ENCODE peak calls at places on chromosomes 1 and 21, in four cellular contexts. N is mammary epithelial cell, A is endothelial cell, T is heart right ventricle. F is an unnamed sample.

GRCh38 chr1:98102369-98103030 is 181.7 kb upstream of the DPYD start:
- DNase-seq in N (no peak), A (no peak), T (no peak), F (no peak)

GRCh38 chr1:26790551-26790953 is 2.8 kb downstream of the PIGV start:
- DNase-seq in N (no peak), A (no peak), T (no peak), F (no peak)

GRCh38 chr1:8418301-8418700 is 100.4 kb downstream of the SLC45A1 start:
- DNase-seq in N (no peak), A (no peak), T (no peak), F (no peak)

GRCh38 chr1:34761176-34761761 is 1.7 kb downstream of the GJB4 start:
- DNase-seq in N (no peak), A (no peak), T (no peak), F (no peak)

GRCh38 chr1:24964811-24965570 is 34.9 kb upstream of the RUNX3 start:
- DNase-seq in N (no peak), A (no peak), T (peak; percentile 44), F (no peak)

GRCh38 chr1:28428012-28428411 is 58.5 kb downstream of the PHACTR4 start:
- DNase-seq in N (no peak), A (no peak), T (no peak), F (no peak)

GRCh38 chr1:108624069-108624468 is 36.8 kb downstream of the HENMT1 start:
- DNase-seq in N (no peak), A (no peak), T (no peak), F (no peak)

GRCh38 chr1:218377143-218377660 is 32.1 kb downstream of the TGFB2 start:
- DNase-seq in N (peak; percentile 95), A (no peak), T (no peak), F (peak; percentile 97)

GRCh38 chr1:226637147-226637935 is 88.8 kb downstream of the STUM start:
- DNase-seq in N (no peak), A (no peak), T (peak; percentile 53), F (no peak)

GRCh38 chr1:10665930-10666850 is 130.3 kb downstream of the CASZ1 start:
- DNase-seq in N (no peak), A (no peak), T (peak; percentile 80), F (no peak)

GRCh38 chr1:84855168-84855567 is 37.8 kb downstream of the LPAR3 start:
- DNase-seq in N (peak; percentile 27), A (no peak), T (no peak), F (peak; percentile 82)

GRCh38 chr1:24770891-24771290 is 25.6 kb downstream of the CLIC4 start:
- DNase-seq in N (no peak), A (no peak), T (no peak), F (no peak)

GRCh38 chr21:45049725-45050359 is 24.5 kb upstream of the ADARB1 start:
- DNase-seq in N (no peak), A (no peak), T (no peak), F (no peak)

GRCh38 chr1:117630423-117630998 is 24.7 kb downstream of the TENT5C start:
- DNase-seq in N (no peak), A (no peak), T (peak; percentile 70), F (peak; percentile 44)

GRCh38 chr1:228511539-228512445 is 24.6 kb downstream of the RNF187 start:
- DNase-seq in N (no peak), A (no peak), T (no peak), F (no peak)

GRCh38 chr1:226698659-226699058 is 40.4 kb downstream of the ITPKB start:
- DNase-seq in N (no peak), A (no peak), T (no peak), F (no peak)

GRCh38 chr1:223846668-223847007 is 891 bp upstream of the TP53BP2 start:
- DNase-seq in N (no peak), A (peak; percentile 14), T (peak; percentile 26), F (no peak)

GRCh38 chr1:173527151-173527826 is 50.2 kb downstream of the PRDX6 start:
- DNase-seq in N (peak; percentile 70), A (no peak), T (no peak), F (peak; percentile 71)

GRCh38 chr1:22831729-22832413 is 121.2 kb downstream of the EPHB2 start:
- DNase-seq in N (peak; percentile 98), A (no peak), T (no peak), F (peak; percentile 98)

GRCh38 chr1:13663969-13664368 is 36.0 kb upstream of the PRDM2 start:
- DNase-seq in N (no peak), A (no peak), T (no peak), F (no peak)

GRCh38 chr1:23558872-23559135 is 497 bp downstream of the ID3 start:
- DNase-seq in N (peak; percentile 19), A (no peak), T (no peak), F (no peak)

GRCh38 chr1:174433451-174433850 is 14.3 kb upstream of the GPR52 start:
- DNase-seq in N (peak; percentile 62), A (no peak), T (no peak), F (peak; percentile 78)

GRCh38 chr1:217734973-217735372 is 103.8 kb downstream of the SPATA17 start:
- DNase-seq in N (peak; percentile 21), A (no peak), T (no peak), F (peak; percentile 30)

GRCh38 chr1:13699936-13700520 is at the start of gene PRDM2:
- DNase-seq in N (peak; percentile 12), A (peak; percentile 56), T (peak; percentile 61), F (no peak)

GRCh38 chr1:194474701-194475100 is 1288.3 kb upstream of the B3GALT2 start:
- DNase-seq in N (no peak), A (no peak), T (no peak), F (no peak)

GRCh38 chr1:14602131-14602530 is 3.6 kb downstream of the KAZN start:
- DNase-seq in N (no peak), A (no peak), T (no peak), F (no peak)

GRCh38 chr1:16021681-16022080 is at the start of gene CLCNKA:
- DNase-seq in N (no peak), A (no peak), T (no peak), F (no peak)

GRCh38 chr1:163307479-163308171 is 14.1 kb upstream of the NUF2 start:
- DNase-seq in N (peak; percentile 12), A (no peak), T (no peak), F (no peak)

DNA sequence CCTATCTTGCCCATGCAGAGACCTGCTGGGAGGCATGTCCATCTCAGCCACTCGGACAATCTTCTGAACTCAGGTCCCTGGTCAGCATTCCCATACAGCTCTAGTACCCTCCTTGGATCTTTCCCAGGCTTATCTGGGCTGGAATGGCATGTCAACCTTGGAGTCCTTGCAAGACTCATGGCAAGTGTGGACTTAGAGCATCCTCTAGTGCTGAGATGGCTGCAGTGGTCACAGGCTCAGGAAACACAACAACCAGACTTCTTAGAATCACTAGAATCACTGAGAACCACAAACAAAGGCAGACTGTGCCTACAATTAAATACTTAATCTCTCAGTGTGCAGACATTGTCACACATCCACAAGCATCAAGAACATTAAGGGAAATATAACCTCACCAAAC is 73.1 kb upstream of the TSHB start:
- DNase-seq in N (peak; percentile 23), A (peak; percentile 56), T (no peak), F (peak; percentile 60)
- TF ChIP-seq CTCF in N (peak; percentile 84), A (peak; percentile 11), T (no peak), F (peak; percentile 82)

GRCh38 chr21:46551636-46552241 is 53.1 kb downstream of the S100B start:
- DNase-seq in N (no peak), A (no peak), T (no peak), F (no peak)
- TF ChIP-seq CTCF in N (no peak), A (no peak), T (no peak), F (no peak)

DNA sequence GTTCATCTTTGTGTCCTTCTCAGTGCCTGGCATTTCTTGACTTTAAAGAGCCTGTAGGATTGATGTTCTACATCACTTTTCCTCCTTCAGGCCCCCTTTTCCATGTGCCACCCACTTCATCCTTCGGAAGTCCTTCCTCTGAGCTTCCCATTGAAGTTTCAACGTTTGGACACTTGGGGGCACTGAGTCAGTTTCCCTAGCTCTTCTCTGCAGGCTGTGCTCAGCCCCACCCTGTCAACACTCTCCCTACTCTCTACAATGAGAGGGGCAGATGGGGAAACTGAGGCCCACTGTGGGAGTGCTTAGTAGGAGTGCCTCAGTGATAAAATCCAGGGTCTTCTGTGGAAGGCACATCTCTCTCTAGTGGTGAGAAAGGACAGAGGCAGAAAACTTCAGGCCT is 11.9 kb downstream of the KCNJ10 start:
- DNase-seq in N (no peak), A (no peak), T (no peak), F (peak; percentile 20)
- TF ChIP-seq CTCF in N (peak; percentile 37), A (no peak), T (no peak), F (peak; percentile 25)

DNA sequence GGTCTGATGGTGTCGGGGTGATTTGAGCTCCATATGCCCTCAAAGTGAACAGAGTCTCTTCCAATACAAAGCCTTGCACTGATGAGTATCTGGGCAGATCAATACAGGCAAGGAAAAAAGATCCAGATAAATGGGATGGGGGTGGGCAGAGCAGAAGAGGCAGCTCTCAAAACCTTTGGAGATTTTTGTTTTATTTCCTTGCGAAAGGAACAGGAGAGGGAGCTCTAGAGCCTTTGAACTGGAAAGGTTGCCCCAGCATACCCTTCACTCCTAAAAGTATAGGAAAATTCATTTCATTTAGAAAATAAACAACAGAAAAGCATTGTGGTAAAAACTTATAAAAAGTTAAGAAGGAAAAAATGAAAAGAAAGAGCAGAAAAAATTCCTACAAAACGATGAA is 31.4 kb upstream of the OLIG2 start:
- DNase-seq in N (no peak), A (peak; percentile 11), T (no peak), F (peak; percentile 22)
- TF ChIP-seq CTCF in N (peak; percentile 62), A (no peak), T (no peak), F (peak; percentile 42)

DNA sequence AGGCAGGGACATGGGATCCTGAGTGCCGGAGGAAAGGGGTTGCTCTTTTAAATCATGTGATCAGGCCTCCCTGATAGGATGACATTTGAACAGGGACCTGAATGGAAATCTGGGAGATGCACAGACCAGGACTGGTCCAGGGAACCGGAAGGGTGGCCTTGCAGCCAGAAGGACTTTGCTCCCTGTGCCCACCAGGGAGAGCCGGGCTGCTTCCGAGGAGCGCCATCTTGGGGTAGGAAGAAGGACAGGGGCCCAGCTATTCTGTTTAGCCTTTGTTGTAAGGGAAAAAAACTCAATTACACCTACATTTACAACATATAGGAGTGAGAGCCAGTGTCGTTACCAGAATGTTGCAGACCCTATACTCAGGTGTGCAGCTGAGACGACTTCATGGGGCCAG is 5.5 kb downstream of the KLHDC7A start:
- DNase-seq in N (no peak), A (peak; percentile 25), T (no peak), F (no peak)
- TF ChIP-seq CTCF in N (no peak), A (no peak), T (no peak), F (no peak)

GRCh38 chr1:231983266-231984193 is 356.9 kb downstream of the DISC1 start:
- DNase-seq in N (no peak), A (no peak), T (no peak), F (no peak)
- TF ChIP-seq CTCF in N (no peak), A (no peak), T (no peak), F (no peak)

GRCh38 chr1:12049625-12050024 is 13.5 kb upstream of the TNFRSF8 start:
- DNase-seq in N (no peak), A (no peak), T (no peak), F (no peak)
- TF ChIP-seq CTCF in N (no peak), A (no peak), T (no peak), F (no peak)

GRCh38 chr1:55277377-55278130 is 62.4 kb upstream of the USP24 start:
- DNase-seq in N (peak; percentile 75), A (peak; percentile 85), T (peak; percentile 77), F (peak; percentile 67)
- TF ChIP-seq CTCF in N (peak; percentile 88), A (peak; percentile 62), T (peak; percentile 82), F (peak; percentile 87)

GRCh38 chr1:170267317-170267716 is 121.6 kb downstream of the NTMT2 start:
- DNase-seq in N (no peak), A (no peak), T (no peak), F (peak; percentile 3)
- TF ChIP-seq CTCF in N (no peak), A (no peak), T (no peak), F (no peak)